ENCODE peak calls at places on chromosome 16, in eight cellular contexts. One of them, this sample, is unnamed.

GRCh38 chr16:12565423-12565822 is 238.3 kb downstream of the CPPED1 start:
- DNase-seq in effector CD4-positive, alpha-beta T cell: no peak
- DNase-seq in keratinocyte: no peak
- DNase-seq in iris pigment epithelial cell: no peak
- DNase-seq in T-helper 1 cell: no peak
- DNase-seq in GM18507: no peak
- DNase-seq in frontal cortex: no peak
- DNase-seq in stimulated activated CD4-positive, alpha-beta T cell treated with anti-CD3 and anti-CD28 coated beads, TNF-alpha, amount 100 ng/mL, for 1 hour: no peak
- DNase-seq in this sample: no peak

GRCh38 chr16:46947900-46948547 is 25.4 kb downstream of the DNAJA2 start:
- DNase-seq in effector CD4-positive, alpha-beta T cell: peak
- DNase-seq in keratinocyte: no peak
- DNase-seq in iris pigment epithelial cell: peak
- DNase-seq in T-helper 1 cell: peak
- DNase-seq in GM18507: peak
- DNase-seq in frontal cortex: no peak
- DNase-seq in stimulated activated CD4-positive, alpha-beta T cell treated with anti-CD3 and anti-CD28 coated beads, TNF-alpha, amount 100 ng/mL, for 1 hour: no peak
- DNase-seq in this sample: no peak

GRCh38 chr16:85136705-85137322 is 24.5 kb upstream of the CIBAR2 start:
- DNase-seq in effector CD4-positive, alpha-beta T cell: no peak
- DNase-seq in keratinocyte: no peak
- DNase-seq in iris pigment epithelial cell: no peak
- DNase-seq in T-helper 1 cell: no peak
- DNase-seq in GM18507: no peak
- DNase-seq in frontal cortex: no peak
- DNase-seq in stimulated activated CD4-positive, alpha-beta T cell treated with anti-CD3 and anti-CD28 coated beads, TNF-alpha, amount 100 ng/mL, for 1 hour: no peak
- DNase-seq in this sample: no peak

GRCh38 chr16:15539197-15539596 is 103.8 kb downstream of the MARF1 start:
- DNase-seq in effector CD4-positive, alpha-beta T cell: no peak
- DNase-seq in keratinocyte: no peak
- DNase-seq in iris pigment epithelial cell: no peak
- DNase-seq in T-helper 1 cell: no peak
- DNase-seq in GM18507: no peak
- DNase-seq in frontal cortex: no peak
- DNase-seq in stimulated activated CD4-positive, alpha-beta T cell treated with anti-CD3 and anti-CD28 coated beads, TNF-alpha, amount 100 ng/mL, for 1 hour: no peak
- DNase-seq in this sample: no peak

GRCh38 chr16:21166561-21166961 is 8.1 kb downstream of the LDAF1 start:
- DNase-seq in effector CD4-positive, alpha-beta T cell: no peak
- DNase-seq in keratinocyte: no peak
- DNase-seq in iris pigment epithelial cell: peak
- DNase-seq in T-helper 1 cell: no peak
- DNase-seq in GM18507: no peak
- DNase-seq in frontal cortex: no peak
- DNase-seq in stimulated activated CD4-positive, alpha-beta T cell treated with anti-CD3 and anti-CD28 coated beads, TNF-alpha, amount 100 ng/mL, for 1 hour: no peak
- DNase-seq in this sample: no peak

GRCh38 chr16:4401510-4401909 is 14.9 kb downstream of the CORO7 start:
- DNase-seq in effector CD4-positive, alpha-beta T cell: no peak
- DNase-seq in keratinocyte: no peak
- DNase-seq in iris pigment epithelial cell: no peak
- DNase-seq in T-helper 1 cell: no peak
- DNase-seq in GM18507: no peak
- DNase-seq in frontal cortex: no peak
- DNase-seq in stimulated activated CD4-positive, alpha-beta T cell treated with anti-CD3 and anti-CD28 coated beads, TNF-alpha, amount 100 ng/mL, for 1 hour: no peak
- DNase-seq in this sample: no peak

GRCh38 chr16:30478766-30479478 is 6.4 kb downstream of the ITGAL start:
- DNase-seq in effector CD4-positive, alpha-beta T cell: no peak
- DNase-seq in keratinocyte: no peak
- DNase-seq in iris pigment epithelial cell: no peak
- DNase-seq in T-helper 1 cell: no peak
- DNase-seq in GM18507: no peak
- DNase-seq in frontal cortex: no peak
- DNase-seq in stimulated activated CD4-positive, alpha-beta T cell treated with anti-CD3 and anti-CD28 coated beads, TNF-alpha, amount 100 ng/mL, for 1 hour: no peak
- DNase-seq in this sample: no peak

GRCh38 chr16:88455610-88456355 is 2.7 kb downstream of the ZFPM1 start:
- DNase-seq in effector CD4-positive, alpha-beta T cell: peak
- DNase-seq in keratinocyte: no peak
- DNase-seq in iris pigment epithelial cell: peak
- DNase-seq in T-helper 1 cell: peak
- DNase-seq in GM18507: peak
- DNase-seq in frontal cortex: no peak
- DNase-seq in stimulated activated CD4-positive, alpha-beta T cell treated with anti-CD3 and anti-CD28 coated beads, TNF-alpha, amount 100 ng/mL, for 1 hour: peak
- DNase-seq in this sample: peak

GRCh38 chr16:68332411-68333121 is 21.7 kb downstream of the PRMT7 start:
- DNase-seq in effector CD4-positive, alpha-beta T cell: no peak
- DNase-seq in keratinocyte: no peak
- DNase-seq in iris pigment epithelial cell: peak
- DNase-seq in T-helper 1 cell: no peak
- DNase-seq in GM18507: no peak
- DNase-seq in frontal cortex: no peak
- DNase-seq in stimulated activated CD4-positive, alpha-beta T cell treated with anti-CD3 and anti-CD28 coated beads, TNF-alpha, amount 100 ng/mL, for 1 hour: no peak
- DNase-seq in this sample: peak

GRCh38 chr16:31819386-31819785 is 54.2 kb upstream of the ZNF267 start:
- DNase-seq in effector CD4-positive, alpha-beta T cell: no peak
- DNase-seq in keratinocyte: no peak
- DNase-seq in iris pigment epithelial cell: no peak
- DNase-seq in T-helper 1 cell: no peak
- DNase-seq in GM18507: no peak
- DNase-seq in frontal cortex: no peak
- DNase-seq in stimulated activated CD4-positive, alpha-beta T cell treated with anti-CD3 and anti-CD28 coated beads, TNF-alpha, amount 100 ng/mL, for 1 hour: no peak
- DNase-seq in this sample: no peak

GRCh38 chr16:87100306-87101058 is 216.7 kb downstream of the C16orf95 start:
- DNase-seq in effector CD4-positive, alpha-beta T cell: no peak
- DNase-seq in keratinocyte: no peak
- DNase-seq in iris pigment epithelial cell: no peak
- DNase-seq in T-helper 1 cell: no peak
- DNase-seq in GM18507: no peak
- DNase-seq in frontal cortex: no peak
- DNase-seq in stimulated activated CD4-positive, alpha-beta T cell treated with anti-CD3 and anti-CD28 coated beads, TNF-alpha, amount 100 ng/mL, for 1 hour: no peak
- DNase-seq in this sample: no peak

GRCh38 chr16:66155933-66156332 is 210.6 kb upstream of the CDH5 start:
- DNase-seq in effector CD4-positive, alpha-beta T cell: no peak
- DNase-seq in keratinocyte: no peak
- DNase-seq in iris pigment epithelial cell: no peak
- DNase-seq in T-helper 1 cell: no peak
- DNase-seq in GM18507: no peak
- DNase-seq in frontal cortex: no peak
- DNase-seq in stimulated activated CD4-positive, alpha-beta T cell treated with anti-CD3 and anti-CD28 coated beads, TNF-alpha, amount 100 ng/mL, for 1 hour: no peak
- DNase-seq in this sample: no peak

GRCh38 chr16:50114357-50115129 is 38.6 kb upstream of the TENT4B start:
- DNase-seq in effector CD4-positive, alpha-beta T cell: no peak
- DNase-seq in keratinocyte: peak
- DNase-seq in iris pigment epithelial cell: no peak
- DNase-seq in T-helper 1 cell: no peak
- DNase-seq in GM18507: no peak
- DNase-seq in frontal cortex: no peak
- DNase-seq in stimulated activated CD4-positive, alpha-beta T cell treated with anti-CD3 and anti-CD28 coated beads, TNF-alpha, amount 100 ng/mL, for 1 hour: no peak
- DNase-seq in this sample: no peak

GRCh38 chr16:87965973-87966667 is 14.9 kb downstream of the BANP start:
- DNase-seq in effector CD4-positive, alpha-beta T cell: no peak
- DNase-seq in keratinocyte: no peak
- DNase-seq in iris pigment epithelial cell: peak
- DNase-seq in T-helper 1 cell: no peak
- DNase-seq in GM18507: no peak
- DNase-seq in frontal cortex: no peak
- DNase-seq in stimulated activated CD4-positive, alpha-beta T cell treated with anti-CD3 and anti-CD28 coated beads, TNF-alpha, amount 100 ng/mL, for 1 hour: no peak
- DNase-seq in this sample: no peak

GRCh38 chr16:71358464-71359031 is at the start of gene CALB2:
- DNase-seq in effector CD4-positive, alpha-beta T cell: peak
- DNase-seq in keratinocyte: no peak
- DNase-seq in iris pigment epithelial cell: peak
- DNase-seq in T-helper 1 cell: peak
- DNase-seq in GM18507: peak
- DNase-seq in frontal cortex: peak
- DNase-seq in stimulated activated CD4-positive, alpha-beta T cell treated with anti-CD3 and anti-CD28 coated beads, TNF-alpha, amount 100 ng/mL, for 1 hour: peak
- DNase-seq in this sample: peak

GRCh38 chr16:56302506-56302905 is 111.2 kb downstream of the GNAO1 start:
- DNase-seq in effector CD4-positive, alpha-beta T cell: no peak
- DNase-seq in keratinocyte: no peak
- DNase-seq in iris pigment epithelial cell: no peak
- DNase-seq in T-helper 1 cell: no peak
- DNase-seq in GM18507: no peak
- DNase-seq in frontal cortex: no peak
- DNase-seq in stimulated activated CD4-positive, alpha-beta T cell treated with anti-CD3 and anti-CD28 coated beads, TNF-alpha, amount 100 ng/mL, for 1 hour: no peak
- DNase-seq in this sample: no peak

GRCh38 chr16:58709338-58709737 is 24.8 kb upstream of the SLC38A7 start:
- DNase-seq in effector CD4-positive, alpha-beta T cell: no peak
- DNase-seq in keratinocyte: no peak
- DNase-seq in iris pigment epithelial cell: no peak
- DNase-seq in T-helper 1 cell: no peak
- DNase-seq in GM18507: no peak
- DNase-seq in frontal cortex: no peak
- DNase-seq in stimulated activated CD4-positive, alpha-beta T cell treated with anti-CD3 and anti-CD28 coated beads, TNF-alpha, amount 100 ng/mL, for 1 hour: no peak
- DNase-seq in this sample: no peak

GRCh38 chr16:66898933-66899309 is 18.6 kb downstream of the PDP2 start:
- DNase-seq in effector CD4-positive, alpha-beta T cell: no peak
- DNase-seq in keratinocyte: no peak
- DNase-seq in iris pigment epithelial cell: no peak
- DNase-seq in T-helper 1 cell: no peak
- DNase-seq in GM18507: no peak
- DNase-seq in frontal cortex: no peak
- DNase-seq in stimulated activated CD4-positive, alpha-beta T cell treated with anti-CD3 and anti-CD28 coated beads, TNF-alpha, amount 100 ng/mL, for 1 hour: no peak
- DNase-seq in this sample: no peak

GRCh38 chr16:1069154-1069553 is 3.4 kb upstream of the SSTR5 start:
- DNase-seq in effector CD4-positive, alpha-beta T cell: no peak
- DNase-seq in keratinocyte: no peak
- DNase-seq in iris pigment epithelial cell: no peak
- DNase-seq in T-helper 1 cell: no peak
- DNase-seq in GM18507: no peak
- DNase-seq in frontal cortex: no peak
- DNase-seq in stimulated activated CD4-positive, alpha-beta T cell treated with anti-CD3 and anti-CD28 coated beads, TNF-alpha, amount 100 ng/mL, for 1 hour: no peak
- DNase-seq in this sample: no peak

GRCh38 chr16:50209548-50210265 is 56.6 kb downstream of the TENT4B start:
- DNase-seq in effector CD4-positive, alpha-beta T cell: no peak
- DNase-seq in keratinocyte: no peak
- DNase-seq in iris pigment epithelial cell: no peak
- DNase-seq in T-helper 1 cell: no peak
- DNase-seq in GM18507: no peak
- DNase-seq in frontal cortex: no peak
- DNase-seq in stimulated activated CD4-positive, alpha-beta T cell treated with anti-CD3 and anti-CD28 coated beads, TNF-alpha, amount 100 ng/mL, for 1 hour: no peak
- DNase-seq in this sample: no peak

GRCh38 chr16:23148513-23149266 is 562 bp downstream of the USP31 start:
- DNase-seq in effector CD4-positive, alpha-beta T cell: peak
- DNase-seq in keratinocyte: no peak
- DNase-seq in iris pigment epithelial cell: peak
- DNase-seq in T-helper 1 cell: peak
- DNase-seq in GM18507: peak
- DNase-seq in frontal cortex: peak
- DNase-seq in stimulated activated CD4-positive, alpha-beta T cell treated with anti-CD3 and anti-CD28 coated beads, TNF-alpha, amount 100 ng/mL, for 1 hour: no peak
- DNase-seq in this sample: peak

GRCh38 chr16:80039777-80040176 is 439.2 kb upstream of the MAF start:
- DNase-seq in effector CD4-positive, alpha-beta T cell: no peak
- DNase-seq in keratinocyte: no peak
- DNase-seq in iris pigment epithelial cell: no peak
- DNase-seq in T-helper 1 cell: no peak
- DNase-seq in GM18507: no peak
- DNase-seq in frontal cortex: no peak
- DNase-seq in stimulated activated CD4-positive, alpha-beta T cell treated with anti-CD3 and anti-CD28 coated beads, TNF-alpha, amount 100 ng/mL, for 1 hour: no peak
- DNase-seq in this sample: no peak

GRCh38 chr16:89176147-89176690 is 4.7 kb downstream of the CDH15 start:
- DNase-seq in effector CD4-positive, alpha-beta T cell: no peak
- DNase-seq in keratinocyte: no peak
- DNase-seq in iris pigment epithelial cell: no peak
- DNase-seq in T-helper 1 cell: no peak
- DNase-seq in GM18507: no peak
- DNase-seq in frontal cortex: no peak
- DNase-seq in stimulated activated CD4-positive, alpha-beta T cell treated with anti-CD3 and anti-CD28 coated beads, TNF-alpha, amount 100 ng/mL, for 1 hour: no peak
- DNase-seq in this sample: no peak

GRCh38 chr16:66547101-66547989 is 2.6 kb downstream of the TK2 start:
- DNase-seq in effector CD4-positive, alpha-beta T cell: no peak
- DNase-seq in keratinocyte: no peak
- DNase-seq in iris pigment epithelial cell: no peak
- DNase-seq in T-helper 1 cell: no peak
- DNase-seq in GM18507: no peak
- DNase-seq in frontal cortex: no peak
- DNase-seq in stimulated activated CD4-positive, alpha-beta T cell treated with anti-CD3 and anti-CD28 coated beads, TNF-alpha, amount 100 ng/mL, for 1 hour: no peak
- DNase-seq in this sample: no peak

GRCh38 chr16:50313596-50314483 is 47.5 kb downstream of the ADCY7 start:
- DNase-seq in effector CD4-positive, alpha-beta T cell: peak
- DNase-seq in keratinocyte: no peak
- DNase-seq in iris pigment epithelial cell: peak
- DNase-seq in T-helper 1 cell: no peak
- DNase-seq in GM18507: no peak
- DNase-seq in frontal cortex: peak
- DNase-seq in stimulated activated CD4-positive, alpha-beta T cell treated with anti-CD3 and anti-CD28 coated beads, TNF-alpha, amount 100 ng/mL, for 1 hour: peak
- DNase-seq in this sample: peak

GRCh38 chr16:27770271-27771196 is 220.6 kb downstream of the KATNIP start:
- DNase-seq in effector CD4-positive, alpha-beta T cell: no peak
- DNase-seq in keratinocyte: no peak
- DNase-seq in iris pigment epithelial cell: no peak
- DNase-seq in T-helper 1 cell: no peak
- DNase-seq in GM18507: no peak
- DNase-seq in frontal cortex: no peak
- DNase-seq in stimulated activated CD4-positive, alpha-beta T cell treated with anti-CD3 and anti-CD28 coated beads, TNF-alpha, amount 100 ng/mL, for 1 hour: no peak
- DNase-seq in this sample: no peak

GRCh38 chr16:50627419-50627818 is 53.7 kb downstream of the SNX20 start:
- DNase-seq in effector CD4-positive, alpha-beta T cell: peak
- DNase-seq in keratinocyte: no peak
- DNase-seq in iris pigment epithelial cell: peak
- DNase-seq in T-helper 1 cell: peak
- DNase-seq in GM18507: no peak
- DNase-seq in frontal cortex: no peak
- DNase-seq in stimulated activated CD4-positive, alpha-beta T cell treated with anti-CD3 and anti-CD28 coated beads, TNF-alpha, amount 100 ng/mL, for 1 hour: peak
- DNase-seq in this sample: peak

This sample was measured in upper lobe of left lung.